ENCODE peak calls at places on chromosomes 16 and 17, in nine cellular contexts. One of them, this sample, is unnamed.

GRCh38 chr16:20674684-20675487 is 22.6 kb downstream of the ACSM1 start:
- DNase-seq in Calu3: peak; percentile 24
- DNase-seq in colonic mucosa: peak; percentile 25
- DNase-seq in osteoblast: no peak
- DNase-seq in endothelial cell: no peak
- DNase-seq in HFFc6: no peak
- DNase-seq in cardiac fibroblast: peak; percentile 6
- DNase-seq in AG09309: no peak
- DNase-seq in cardiac muscle cell: peak; percentile 37
- DNase-seq in this sample: no peak

GRCh38 chr16:51034481-51035109 is 116.5 kb downstream of the SALL1 start:
- DNase-seq in Calu3: no peak
- DNase-seq in colonic mucosa: no peak
- DNase-seq in osteoblast: no peak
- DNase-seq in endothelial cell: no peak
- DNase-seq in HFFc6: no peak
- DNase-seq in cardiac fibroblast: no peak
- DNase-seq in AG09309: no peak
- DNase-seq in cardiac muscle cell: no peak
- DNase-seq in this sample: no peak

GRCh38 chr16:19835989-19836421 is 48.6 kb downstream of the GPRC5B start:
- DNase-seq in Calu3: no peak
- DNase-seq in colonic mucosa: no peak
- DNase-seq in osteoblast: no peak
- DNase-seq in endothelial cell: no peak
- DNase-seq in HFFc6: peak; percentile 47
- DNase-seq in cardiac fibroblast: peak; percentile 65
- DNase-seq in AG09309: no peak
- DNase-seq in cardiac muscle cell: peak; percentile 22
- DNase-seq in this sample: no peak

GRCh38 chr17:42751628-42752027 is 6.8 kb upstream of the EZH1 start:
- DNase-seq in Calu3: no peak
- DNase-seq in colonic mucosa: no peak
- DNase-seq in osteoblast: no peak
- DNase-seq in endothelial cell: no peak
- DNase-seq in HFFc6: no peak
- DNase-seq in cardiac fibroblast: no peak
- DNase-seq in AG09309: no peak
- DNase-seq in cardiac muscle cell: peak; percentile 86
- DNase-seq in this sample: no peak

GRCh38 chr17:75875940-75876189 is 2.5 kb downstream of the TRIM47 start:
- DNase-seq in Calu3: no peak
- DNase-seq in colonic mucosa: no peak
- DNase-seq in osteoblast: no peak
- DNase-seq in endothelial cell: no peak
- DNase-seq in HFFc6: no peak
- DNase-seq in cardiac fibroblast: no peak
- DNase-seq in AG09309: no peak
- DNase-seq in cardiac muscle cell: no peak
- DNase-seq in this sample: no peak

GRCh38 chr16:28120754-28121153 is 57.2 kb upstream of the GSG1L start:
- DNase-seq in Calu3: no peak
- DNase-seq in colonic mucosa: no peak
- DNase-seq in osteoblast: no peak
- DNase-seq in endothelial cell: no peak
- DNase-seq in HFFc6: no peak
- DNase-seq in cardiac fibroblast: no peak
- DNase-seq in AG09309: no peak
- DNase-seq in cardiac muscle cell: no peak
- DNase-seq in this sample: no peak

GRCh38 chr16:63577891-63578290 is 1541.7 kb upstream of the CDH8 start:
- DNase-seq in Calu3: no peak
- DNase-seq in colonic mucosa: no peak
- DNase-seq in osteoblast: no peak
- DNase-seq in endothelial cell: no peak
- DNase-seq in HFFc6: no peak
- DNase-seq in cardiac fibroblast: no peak
- DNase-seq in AG09309: no peak
- DNase-seq in cardiac muscle cell: no peak
- DNase-seq in this sample: no peak

GRCh38 chr17:75831032-75831567 is 13.1 kb downstream of the UNC13D start:
- DNase-seq in Calu3: no peak
- DNase-seq in colonic mucosa: no peak
- DNase-seq in osteoblast: no peak
- DNase-seq in endothelial cell: no peak
- DNase-seq in HFFc6: no peak
- DNase-seq in cardiac fibroblast: no peak
- DNase-seq in AG09309: no peak
- DNase-seq in cardiac muscle cell: no peak
- DNase-seq in this sample: no peak

GRCh38 chr17:41814195-41814594 is 1.4 kb downstream of the FKBP10 start:
- DNase-seq in Calu3: no peak
- DNase-seq in colonic mucosa: no peak
- DNase-seq in osteoblast: peak; percentile 83
- DNase-seq in endothelial cell: no peak
- DNase-seq in HFFc6: no peak
- DNase-seq in cardiac fibroblast: peak; percentile 31
- DNase-seq in AG09309: no peak
- DNase-seq in cardiac muscle cell: peak; percentile 59
- DNase-seq in this sample: no peak

GRCh38 chr17:33142703-33143299 is 150.3 kb downstream of the ASIC2 start:
- DNase-seq in Calu3: peak; percentile 4
- DNase-seq in colonic mucosa: peak; percentile 27
- DNase-seq in osteoblast: no peak
- DNase-seq in endothelial cell: peak; percentile 60
- DNase-seq in HFFc6: no peak
- DNase-seq in cardiac fibroblast: peak; percentile 31
- DNase-seq in AG09309: no peak
- DNase-seq in cardiac muscle cell: peak; percentile 37
- DNase-seq in this sample: no peak

GRCh38 chr17:57999496-58000017 is 7.5 kb downstream of the SRSF1 start:
- DNase-seq in Calu3: no peak
- DNase-seq in colonic mucosa: no peak
- DNase-seq in osteoblast: no peak
- DNase-seq in endothelial cell: no peak
- DNase-seq in HFFc6: peak; percentile 76
- DNase-seq in cardiac fibroblast: peak; percentile 89
- DNase-seq in AG09309: peak; percentile 42
- DNase-seq in cardiac muscle cell: peak; percentile 84
- DNase-seq in this sample: no peak

GRCh38 chr16:86554599-86554916 is 477 bp downstream of the MTHFSD start:
- DNase-seq in Calu3: no peak
- DNase-seq in colonic mucosa: no peak
- DNase-seq in osteoblast: no peak
- DNase-seq in endothelial cell: no peak
- DNase-seq in HFFc6: no peak
- DNase-seq in cardiac fibroblast: no peak
- DNase-seq in AG09309: no peak
- DNase-seq in cardiac muscle cell: no peak
- DNase-seq in this sample: no peak

GRCh38 chr17:60604686-60605334 is 4.8 kb downstream of the PPM1D start:
- DNase-seq in Calu3: no peak
- DNase-seq in colonic mucosa: no peak
- DNase-seq in osteoblast: peak; percentile 80
- DNase-seq in endothelial cell: no peak
- DNase-seq in HFFc6: peak; percentile 70
- DNase-seq in cardiac fibroblast: peak; percentile 66
- DNase-seq in AG09309: peak; percentile 41
- DNase-seq in cardiac muscle cell: peak; percentile 59
- DNase-seq in this sample: peak; percentile 20

DNA sequence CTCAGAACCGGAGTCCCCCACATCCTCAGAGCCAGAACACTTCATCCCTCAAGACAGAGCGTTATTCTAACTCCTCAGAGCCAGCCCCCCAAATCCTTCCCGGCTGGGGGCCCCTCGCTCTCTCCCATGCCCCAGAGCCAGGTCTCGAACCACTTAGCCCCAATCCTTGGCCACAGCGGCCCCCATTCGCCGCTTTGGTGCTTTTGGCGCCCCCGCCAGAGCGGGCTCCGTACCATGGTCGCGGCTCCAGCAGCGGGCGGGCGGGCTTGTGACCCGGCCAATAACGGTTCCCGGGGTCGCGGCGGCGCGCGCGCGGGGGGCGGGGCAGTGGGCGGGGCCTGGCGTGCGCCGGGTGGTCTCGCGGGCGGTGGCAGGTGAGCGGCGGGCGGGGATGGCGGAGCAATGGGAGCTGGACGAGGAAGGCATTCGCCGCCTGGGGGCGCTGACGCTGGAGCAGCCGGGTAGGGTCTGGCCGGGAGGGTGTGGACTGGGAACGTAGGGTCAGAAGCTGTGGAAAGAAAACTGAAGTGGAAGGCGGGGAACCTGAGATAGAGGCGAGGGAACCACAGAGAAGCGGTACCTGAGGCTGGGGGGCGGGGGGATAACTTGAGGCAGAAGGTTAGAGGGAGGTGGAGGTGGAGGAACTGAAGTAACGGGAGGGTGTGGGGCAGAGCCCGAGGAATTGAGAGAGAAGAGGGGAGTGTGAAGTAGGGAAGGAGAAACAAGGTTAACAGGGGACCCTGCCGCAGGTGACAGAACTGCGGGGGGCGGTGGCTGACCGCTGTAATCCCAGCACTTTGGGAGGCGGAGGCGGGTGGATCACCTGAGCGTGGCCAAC is at the start of the genes KCTD19 and LRRC36:
- DNase-seq in Calu3: peak; percentile 97
- DNase-seq in colonic mucosa: peak; percentile 77
- DNase-seq in osteoblast: peak; percentile 93
- DNase-seq in endothelial cell: peak; percentile 99
- DNase-seq in HFFc6: no peak
- DNase-seq in cardiac fibroblast: no peak
- DNase-seq in AG09309: no peak
- DNase-seq in cardiac muscle cell: peak; percentile 27
- DNase-seq in this sample: no peak
- TF ChIP-seq CTCF in Calu3: peak; percentile 67
- TF ChIP-seq CTCF in colonic mucosa: no peak
- TF ChIP-seq CTCF in osteoblast: peak; percentile 35
- TF ChIP-seq CTCF in endothelial cell: peak; percentile 48
- TF ChIP-seq CTCF in HFFc6: peak; percentile 51
- TF ChIP-seq CTCF in cardiac fibroblast: peak; percentile 19
- TF ChIP-seq CTCF in AG09309: peak; percentile 40
- TF ChIP-seq CTCF in cardiac muscle cell: peak; percentile 38
- TF ChIP-seq CTCF in this sample: peak; percentile 36

GRCh38 chr16:59601452-59601851 is 867.3 kb upstream of the GOT2 start:
- DNase-seq in Calu3: no peak
- DNase-seq in colonic mucosa: no peak
- DNase-seq in osteoblast: no peak
- DNase-seq in endothelial cell: no peak
- DNase-seq in HFFc6: no peak
- DNase-seq in cardiac fibroblast: no peak
- DNase-seq in AG09309: no peak
- DNase-seq in cardiac muscle cell: no peak
- DNase-seq in this sample: no peak
- TF ChIP-seq CTCF in Calu3: no peak
- TF ChIP-seq CTCF in colonic mucosa: no peak
- TF ChIP-seq CTCF in osteoblast: no peak
- TF ChIP-seq CTCF in endothelial cell: no peak
- TF ChIP-seq CTCF in HFFc6: no peak
- TF ChIP-seq CTCF in cardiac fibroblast: no peak
- TF ChIP-seq CTCF in AG09309: no peak
- TF ChIP-seq CTCF in cardiac muscle cell: no peak
- TF ChIP-seq CTCF in this sample: no peak

GRCh38 chr17:7862692-7863437 is 5.1 kb downstream of the CYB5D1 start:
- DNase-seq in Calu3: peak; percentile 32
- DNase-seq in colonic mucosa: peak; percentile 69
- DNase-seq in osteoblast: peak; percentile 84
- DNase-seq in endothelial cell: peak; percentile 46
- DNase-seq in HFFc6: no peak
- DNase-seq in cardiac fibroblast: peak; percentile 63
- DNase-seq in AG09309: no peak
- DNase-seq in cardiac muscle cell: peak; percentile 65
- DNase-seq in this sample: no peak
- TF ChIP-seq CTCF in Calu3: peak; percentile 68
- TF ChIP-seq CTCF in colonic mucosa: peak; percentile 79
- TF ChIP-seq CTCF in osteoblast: peak; percentile 63
- TF ChIP-seq CTCF in endothelial cell: peak; percentile 81
- TF ChIP-seq CTCF in HFFc6: peak; percentile 91
- TF ChIP-seq CTCF in cardiac fibroblast: peak; percentile 68
- TF ChIP-seq CTCF in AG09309: peak; percentile 71
- TF ChIP-seq CTCF in cardiac muscle cell: peak; percentile 64
- TF ChIP-seq CTCF in this sample: peak; percentile 61

GRCh38 chr16:5056347-5056746 is 9.4 kb downstream of the C16orf89 start:
- DNase-seq in Calu3: peak; percentile 53
- DNase-seq in colonic mucosa: peak; percentile 46
- DNase-seq in osteoblast: peak; percentile 88
- DNase-seq in endothelial cell: peak; percentile 53
- DNase-seq in HFFc6: no peak
- DNase-seq in cardiac fibroblast: peak; percentile 43
- DNase-seq in AG09309: no peak
- DNase-seq in cardiac muscle cell: peak; percentile 42
- DNase-seq in this sample: no peak
- TF ChIP-seq CTCF in Calu3: peak; percentile 40
- TF ChIP-seq CTCF in colonic mucosa: peak; percentile 38
- TF ChIP-seq CTCF in osteoblast: peak; percentile 51
- TF ChIP-seq CTCF in endothelial cell: peak; percentile 10
- TF ChIP-seq CTCF in HFFc6: peak; percentile 61
- TF ChIP-seq CTCF in cardiac fibroblast: peak; percentile 64
- TF ChIP-seq CTCF in AG09309: peak; percentile 55
- TF ChIP-seq CTCF in cardiac muscle cell: peak; percentile 63
- TF ChIP-seq CTCF in this sample: peak; percentile 35